ENCODE peak calls at places on chromosomes 3 and 15, in ten cellular contexts. One of them, this sample, is unnamed.

GRCh38 chr3:188792788-188793187 is 379.0 kb upstream of the TPRG1 start:
- DNase-seq in NCI-H146: no peak
- DNase-seq in mucosa of descending colon: no peak
- DNase-seq in activated naive CD4-positive, alpha-beta T cell: no peak
- DNase-seq in CD8-positive, alpha-beta memory T cell: no peak
- DNase-seq in choroid plexus epithelial cell: peak
- DNase-seq in GM12865: no peak
- DNase-seq in AG04450: no peak
- DNase-seq in nephron progenitor cell: peak
- DNase-seq in DMS153: no peak
- DNase-seq in this sample: no peak

GRCh38 chr3:194552327-194552949 is 65.6 kb upstream of the ATP13A3 start:
- DNase-seq in AG04450: no peak
- DNase-seq in NCI-H146: no peak
- DNase-seq in GM12865: no peak
- DNase-seq in activated naive CD4-positive, alpha-beta T cell: no peak
- DNase-seq in CD8-positive, alpha-beta memory T cell: no peak
- DNase-seq in nephron progenitor cell: no peak
- DNase-seq in DMS153: no peak
- DNase-seq in mucosa of descending colon: no peak
- DNase-seq in choroid plexus epithelial cell: no peak
- DNase-seq in this sample: no peak

GRCh38 chr3:153658151-153658550 is 463.0 kb upstream of the ARHGEF26 start:
- DNase-seq in NCI-H146: no peak
- DNase-seq in choroid plexus epithelial cell: no peak
- DNase-seq in CD8-positive, alpha-beta memory T cell: no peak
- DNase-seq in DMS153: no peak
- DNase-seq in activated naive CD4-positive, alpha-beta T cell: no peak
- DNase-seq in mucosa of descending colon: no peak
- DNase-seq in AG04450: no peak
- DNase-seq in GM12865: no peak
- DNase-seq in nephron progenitor cell: no peak
- DNase-seq in this sample: no peak

GRCh38 chr3:49900491-49901153 is 3.1 kb downstream of the MST1R start:
- DNase-seq in NCI-H146: no peak
- DNase-seq in CD8-positive, alpha-beta memory T cell: no peak
- DNase-seq in AG04450: no peak
- DNase-seq in activated naive CD4-positive, alpha-beta T cell: no peak
- DNase-seq in nephron progenitor cell: no peak
- DNase-seq in DMS153: peak
- DNase-seq in GM12865: no peak
- DNase-seq in choroid plexus epithelial cell: no peak
- DNase-seq in mucosa of descending colon: peak
- DNase-seq in this sample: no peak

GRCh38 chr3:45676248-45677044 is 12.8 kb upstream of the SACM1L start:
- DNase-seq in choroid plexus epithelial cell: no peak
- DNase-seq in DMS153: no peak
- DNase-seq in nephron progenitor cell: no peak
- DNase-seq in mucosa of descending colon: no peak
- DNase-seq in CD8-positive, alpha-beta memory T cell: no peak
- DNase-seq in GM12865: no peak
- DNase-seq in activated naive CD4-positive, alpha-beta T cell: no peak
- DNase-seq in AG04450: no peak
- DNase-seq in NCI-H146: no peak
- DNase-seq in this sample: no peak

GRCh38 chr3:41247590-41247989 is 48.3 kb downstream of the CTNNB1 start:
- DNase-seq in DMS153: no peak
- DNase-seq in nephron progenitor cell: no peak
- DNase-seq in activated naive CD4-positive, alpha-beta T cell: no peak
- DNase-seq in CD8-positive, alpha-beta memory T cell: no peak
- DNase-seq in GM12865: no peak
- DNase-seq in AG04450: no peak
- DNase-seq in NCI-H146: no peak
- DNase-seq in choroid plexus epithelial cell: no peak
- DNase-seq in mucosa of descending colon: no peak
- DNase-seq in this sample: no peak

GRCh38 chr15:66254364-66255292 is 1.1 kb upstream of the MEGF11 start:
- DNase-seq in NCI-H146: no peak
- DNase-seq in GM12865: no peak
- DNase-seq in DMS153: no peak
- DNase-seq in activated naive CD4-positive, alpha-beta T cell: no peak
- DNase-seq in mucosa of descending colon: no peak
- DNase-seq in nephron progenitor cell: peak
- DNase-seq in choroid plexus epithelial cell: no peak
- DNase-seq in CD8-positive, alpha-beta memory T cell: no peak
- DNase-seq in AG04450: no peak
- DNase-seq in this sample: no peak

GRCh38 chr3:72155391-72156064 is 370.6 kb upstream of the PROK2 start:
- DNase-seq in NCI-H146: no peak
- DNase-seq in DMS153: no peak
- DNase-seq in activated naive CD4-positive, alpha-beta T cell: no peak
- DNase-seq in choroid plexus epithelial cell: peak
- DNase-seq in mucosa of descending colon: peak
- DNase-seq in GM12865: no peak
- DNase-seq in nephron progenitor cell: no peak
- DNase-seq in CD8-positive, alpha-beta memory T cell: no peak
- DNase-seq in AG04450: peak
- DNase-seq in this sample: no peak

GRCh38 chr15:66711886-66712285 is 9.8 kb downstream of the SMAD6 start:
- DNase-seq in nephron progenitor cell: no peak
- DNase-seq in GM12865: no peak
- DNase-seq in mucosa of descending colon: no peak
- DNase-seq in DMS153: no peak
- DNase-seq in choroid plexus epithelial cell: no peak
- DNase-seq in CD8-positive, alpha-beta memory T cell: no peak
- DNase-seq in NCI-H146: no peak
- DNase-seq in AG04450: no peak
- DNase-seq in activated naive CD4-positive, alpha-beta T cell: no peak
- DNase-seq in this sample: no peak

GRCh38 chr3:33131328-33132018 is 17.7 kb downstream of the CRTAP start:
- DNase-seq in AG04450: peak
- DNase-seq in choroid plexus epithelial cell: peak
- DNase-seq in DMS153: no peak
- DNase-seq in CD8-positive, alpha-beta memory T cell: no peak
- DNase-seq in mucosa of descending colon: no peak
- DNase-seq in nephron progenitor cell: peak
- DNase-seq in NCI-H146: peak
- DNase-seq in GM12865: peak
- DNase-seq in activated naive CD4-positive, alpha-beta T cell: no peak
- DNase-seq in this sample: no peak

GRCh38 chr3:76582098-76582497 is 457.8 kb upstream of the ROBO2 start:
- DNase-seq in DMS153: no peak
- DNase-seq in NCI-H146: no peak
- DNase-seq in CD8-positive, alpha-beta memory T cell: no peak
- DNase-seq in choroid plexus epithelial cell: no peak
- DNase-seq in GM12865: no peak
- DNase-seq in AG04450: no peak
- DNase-seq in mucosa of descending colon: no peak
- DNase-seq in activated naive CD4-positive, alpha-beta T cell: no peak
- DNase-seq in nephron progenitor cell: no peak
- DNase-seq in this sample: no peak

GRCh38 chr3:197501879-197502620 is 53.7 kb downstream of the BDH1 start:
- DNase-seq in choroid plexus epithelial cell: peak
- DNase-seq in mucosa of descending colon: peak
- DNase-seq in DMS153: no peak
- DNase-seq in GM12865: peak
- DNase-seq in activated naive CD4-positive, alpha-beta T cell: no peak
- DNase-seq in CD8-positive, alpha-beta memory T cell: no peak
- DNase-seq in AG04450: no peak
- DNase-seq in NCI-H146: peak
- DNase-seq in nephron progenitor cell: peak
- DNase-seq in this sample: no peak

GRCh38 chr3:59425371-59425770 is 375.5 kb upstream of the CFAP20DC start:
- DNase-seq in NCI-H146: no peak
- DNase-seq in CD8-positive, alpha-beta memory T cell: no peak
- DNase-seq in AG04450: peak
- DNase-seq in nephron progenitor cell: no peak
- DNase-seq in DMS153: no peak
- DNase-seq in mucosa of descending colon: no peak
- DNase-seq in activated naive CD4-positive, alpha-beta T cell: no peak
- DNase-seq in choroid plexus epithelial cell: peak
- DNase-seq in GM12865: no peak
- DNase-seq in this sample: no peak

GRCh38 chr15:68272797-68273271 is 4.7 kb upstream of the FEM1B start:
- DNase-seq in NCI-H146: no peak
- DNase-seq in choroid plexus epithelial cell: peak
- DNase-seq in DMS153: no peak
- DNase-seq in nephron progenitor cell: no peak
- DNase-seq in AG04450: no peak
- DNase-seq in GM12865: no peak
- DNase-seq in mucosa of descending colon: no peak
- DNase-seq in activated naive CD4-positive, alpha-beta T cell: no peak
- DNase-seq in CD8-positive, alpha-beta memory T cell: no peak
- DNase-seq in this sample: no peak

GRCh38 chr3:4899654-4900236 is 79.5 kb upstream of the BHLHE40 start:
- DNase-seq in mucosa of descending colon: no peak
- DNase-seq in DMS153: no peak
- DNase-seq in nephron progenitor cell: no peak
- DNase-seq in CD8-positive, alpha-beta memory T cell: no peak
- DNase-seq in GM12865: no peak
- DNase-seq in activated naive CD4-positive, alpha-beta T cell: no peak
- DNase-seq in choroid plexus epithelial cell: peak
- DNase-seq in NCI-H146: no peak
- DNase-seq in AG04450: no peak
- DNase-seq in this sample: no peak

GRCh38 chr15:94232107-94232506 is 746 bp downstream of the MCTP2 start:
- DNase-seq in choroid plexus epithelial cell: no peak
- DNase-seq in CD8-positive, alpha-beta memory T cell: no peak
- DNase-seq in GM12865: no peak
- DNase-seq in DMS153: no peak
- DNase-seq in AG04450: no peak
- DNase-seq in activated naive CD4-positive, alpha-beta T cell: no peak
- DNase-seq in mucosa of descending colon: no peak
- DNase-seq in nephron progenitor cell: no peak
- DNase-seq in NCI-H146: no peak
- DNase-seq in this sample: no peak

GRCh38 chr3:104952587-104952986 is 414.1 kb upstream of the ALCAM start:
- DNase-seq in DMS153: no peak
- DNase-seq in GM12865: no peak
- DNase-seq in activated naive CD4-positive, alpha-beta T cell: no peak
- DNase-seq in CD8-positive, alpha-beta memory T cell: no peak
- DNase-seq in nephron progenitor cell: no peak
- DNase-seq in NCI-H146: no peak
- DNase-seq in mucosa of descending colon: no peak
- DNase-seq in AG04450: peak
- DNase-seq in choroid plexus epithelial cell: peak
- DNase-seq in this sample: no peak

GRCh38 chr3:13600950-13601691 is 52.2 kb downstream of the FBLN2 start:
- DNase-seq in activated naive CD4-positive, alpha-beta T cell: no peak
- DNase-seq in DMS153: no peak
- DNase-seq in AG04450: no peak
- DNase-seq in NCI-H146: no peak
- DNase-seq in CD8-positive, alpha-beta memory T cell: no peak
- DNase-seq in GM12865: no peak
- DNase-seq in nephron progenitor cell: no peak
- DNase-seq in mucosa of descending colon: no peak
- DNase-seq in choroid plexus epithelial cell: peak
- DNase-seq in this sample: no peak

GRCh38 chr3:108441081-108441507 is 69.3 kb downstream of the MYH15 start:
- DNase-seq in GM12865: no peak
- DNase-seq in activated naive CD4-positive, alpha-beta T cell: no peak
- DNase-seq in choroid plexus epithelial cell: no peak
- DNase-seq in mucosa of descending colon: no peak
- DNase-seq in NCI-H146: peak
- DNase-seq in CD8-positive, alpha-beta memory T cell: no peak
- DNase-seq in AG04450: no peak
- DNase-seq in nephron progenitor cell: peak
- DNase-seq in DMS153: no peak
- DNase-seq in this sample: no peak

GRCh38 chr3:128267541-128267940 is 114.3 kb downstream of the EEFSEC start:
- DNase-seq in mucosa of descending colon: no peak
- DNase-seq in DMS153: no peak
- DNase-seq in GM12865: no peak
- DNase-seq in nephron progenitor cell: no peak
- DNase-seq in choroid plexus epithelial cell: no peak
- DNase-seq in CD8-positive, alpha-beta memory T cell: no peak
- DNase-seq in AG04450: no peak
- DNase-seq in activated naive CD4-positive, alpha-beta T cell: no peak
- DNase-seq in NCI-H146: no peak
- DNase-seq in this sample: no peak

GRCh38 chr3:52172262-52172757 is 18.1 kb upstream of the POC1A start:
- DNase-seq in NCI-H146: no peak
- DNase-seq in DMS153: no peak
- DNase-seq in GM12865: no peak
- DNase-seq in nephron progenitor cell: no peak
- DNase-seq in AG04450: no peak
- DNase-seq in choroid plexus epithelial cell: no peak
- DNase-seq in CD8-positive, alpha-beta memory T cell: no peak
- DNase-seq in activated naive CD4-positive, alpha-beta T cell: no peak
- DNase-seq in mucosa of descending colon: no peak
- DNase-seq in this sample: no peak

GRCh38 chr3:151091685-151092352 is 6.4 kb downstream of the MED12L start:
- DNase-seq in choroid plexus epithelial cell: no peak
- DNase-seq in NCI-H146: no peak
- DNase-seq in nephron progenitor cell: no peak
- DNase-seq in AG04450: no peak
- DNase-seq in GM12865: peak
- DNase-seq in CD8-positive, alpha-beta memory T cell: no peak
- DNase-seq in DMS153: no peak
- DNase-seq in activated naive CD4-positive, alpha-beta T cell: no peak
- DNase-seq in mucosa of descending colon: no peak
- DNase-seq in this sample: no peak

GRCh38 chr15:79967331-79968182 is 3.4 kb downstream of the BCL2A1 start:
- DNase-seq in nephron progenitor cell: no peak
- DNase-seq in choroid plexus epithelial cell: no peak
- DNase-seq in GM12865: peak
- DNase-seq in CD8-positive, alpha-beta memory T cell: no peak
- DNase-seq in NCI-H146: no peak
- DNase-seq in AG04450: no peak
- DNase-seq in mucosa of descending colon: no peak
- DNase-seq in DMS153: no peak
- DNase-seq in activated naive CD4-positive, alpha-beta T cell: no peak
- DNase-seq in this sample: no peak

GRCh38 chr15:98926236-98926635 is 81.4 kb downstream of the PGPEP1L start:
- DNase-seq in GM12865: no peak
- DNase-seq in activated naive CD4-positive, alpha-beta T cell: no peak
- DNase-seq in mucosa of descending colon: no peak
- DNase-seq in DMS153: no peak
- DNase-seq in AG04450: no peak
- DNase-seq in CD8-positive, alpha-beta memory T cell: no peak
- DNase-seq in NCI-H146: no peak
- DNase-seq in choroid plexus epithelial cell: no peak
- DNase-seq in nephron progenitor cell: no peak
- DNase-seq in this sample: no peak

GRCh38 chr15:27993544-27993943 is 105.6 kb downstream of the OCA2 start:
- DNase-seq in DMS153: no peak
- DNase-seq in NCI-H146: no peak
- DNase-seq in activated naive CD4-positive, alpha-beta T cell: no peak
- DNase-seq in mucosa of descending colon: no peak
- DNase-seq in GM12865: no peak
- DNase-seq in CD8-positive, alpha-beta memory T cell: no peak
- DNase-seq in AG04450: no peak
- DNase-seq in nephron progenitor cell: no peak
- DNase-seq in choroid plexus epithelial cell: no peak
- DNase-seq in this sample: no peak

GRCh38 chr15:71083349-71083748 is 31.9 kb upstream of the THSD4 start:
- DNase-seq in choroid plexus epithelial cell: peak
- DNase-seq in GM12865: peak
- DNase-seq in AG04450: no peak
- DNase-seq in NCI-H146: no peak
- DNase-seq in CD8-positive, alpha-beta memory T cell: no peak
- DNase-seq in activated naive CD4-positive, alpha-beta T cell: no peak
- DNase-seq in mucosa of descending colon: no peak
- DNase-seq in nephron progenitor cell: no peak
- DNase-seq in DMS153: no peak
- DNase-seq in this sample: no peak

This sample was measured in T-cell.